ENCODE peak calls at places on chromosomes 11 and 22, in nine cellular contexts. N is effector CD4-positive, alpha-beta T cell; B is EL; Q is mesendoderm; E is stimulated activated CD4-positive, alpha-beta T cell treated with anti-CD3 and anti-CD28 coated beads, Interleukin-4, amount 100 ng/mL, for 48 hours; C is AG04450; D is EH; H is H7; I is NCI-H1105 treated with DMSO at 0.1 percent for 48 hours. M is an unnamed sample.

GRCh38 chr11:47189100-47189834 is 3.0 kb upstream of the PACSIN3 start:
- DNase-seq in N (no peak), B (peak), Q (no peak), E (no peak), C (peak), D (peak), H (peak), I (no peak), M (peak)

GRCh38 chr22:46390652-46391301 is 55.3 kb downstream of the TRMU start:
- DNase-seq in N (no peak), B (peak), Q (peak), E (no peak), C (peak), D (peak), H (peak), I (no peak), M (peak)

GRCh38 chr11:45885274-45885920 is at the start of gene MAPK8IP1:
- DNase-seq in N (peak), B (peak), Q (peak), E (peak), C (no peak), D (peak), H (peak), I (peak), M (peak)

GRCh38 chr11:60887531-60887930 is 18.9 kb downstream of the PRPF19 start:
- DNase-seq in N (no peak), B (peak), Q (peak), E (no peak), C (no peak), D (peak), H (peak), I (peak), M (peak)

GRCh38 chr22:18060646-18061620 is 16.9 kb upstream of the PEX26 start:
- DNase-seq in N (no peak), B (peak), Q (peak), E (no peak), C (no peak), D (peak), H (no peak), I (no peak), M (peak)

GRCh38 chr11:120017582-120017981 is 120.3 kb downstream of the TRIM29 start:
- DNase-seq in N (no peak), B (no peak), Q (peak), E (no peak), C (no peak), D (no peak), H (no peak), I (peak), M (no peak)

GRCh38 chr22:23263651-23264555 is 83.6 kb downstream of the BCR start:
- DNase-seq in N (peak), B (no peak), Q (no peak), E (no peak), C (no peak), D (no peak), H (no peak), I (no peak), M (peak)

GRCh38 chr11:14873632-14874031 is 18.4 kb downstream of the CYP2R1 start:
- DNase-seq in N (no peak), B (no peak), Q (no peak), E (no peak), C (no peak), D (no peak), H (no peak), I (no peak), M (no peak)

GRCh38 chr11:373716-374551 is 4.6 kb downstream of the B4GALNT4 start:
- DNase-seq in N (no peak), B (no peak), Q (no peak), E (no peak), C (no peak), D (no peak), H (peak), I (no peak), M (no peak)

GRCh38 chr11:69229521-69229920 is 64.4 kb upstream of the MYEOV start:
- DNase-seq in N (no peak), B (no peak), Q (no peak), E (no peak), C (no peak), D (no peak), H (no peak), I (no peak), M (no peak)

GRCh38 chr11:28760676-28761390 is 652.6 kb downstream of the METTL15 start:
- DNase-seq in N (no peak), B (peak), Q (peak), E (no peak), C (no peak), D (peak), H (no peak), I (peak), M (peak)

GRCh38 chr11:4203603-4204360 is 109.2 kb downstream of the RRM1 start:
- DNase-seq in N (no peak), B (no peak), Q (peak), E (no peak), C (no peak), D (no peak), H (peak), I (no peak), M (no peak)

GRCh38 chr22:28051787-28052356 is 132.8 kb upstream of the PITPNB start:
- DNase-seq in N (no peak), B (peak), Q (peak), E (peak), C (no peak), D (peak), H (peak), I (peak), M (peak)

GRCh38 chr11:61375709-61376108 is 13.5 kb downstream of the TMEM138 start:
- DNase-seq in N (no peak), B (no peak), Q (no peak), E (no peak), C (no peak), D (no peak), H (no peak), I (no peak), M (no peak)

GRCh38 chr11:27201454-27202302 is 161.1 kb downstream of the BBOX1 start:
- DNase-seq in N (no peak), B (peak), Q (no peak), E (no peak), C (no peak), D (peak), H (no peak), I (peak), M (peak)

GRCh38 chr11:128422576-128423370 is 164.6 kb downstream of the ETS1 start:
- DNase-seq in N (peak), B (no peak), Q (peak), E (peak), C (no peak), D (no peak), H (no peak), I (peak), M (no peak)

M was measured in DMS53.